ENCODE peak calls at places on chromosomes 11 and 22, in six cellular contexts. One of them, this sample, is unnamed.
A peak's percentile ranks its signal among the peaks of the same experiment; 100 is the strongest.

GRCh38 chr22:32775957-32776356 is 25.5 kb upstream of the TIMP3 start:
- ATAC-seq in naive thymus-derived CD4-positive, alpha-beta T cell: no peak
- ATAC-seq in foreskin keratinocyte: no peak
- ATAC-seq in right lobe of liver: peak; percentile 78
- ATAC-seq in left cardiac atrium: no peak
- ATAC-seq in gastroesophageal sphincter: no peak
- ATAC-seq in this sample: no peak

GRCh38 chr11:78841451-78842060 is 266.9 kb upstream of the NARS2 start:
- ATAC-seq in naive thymus-derived CD4-positive, alpha-beta T cell: no peak
- ATAC-seq in foreskin keratinocyte: peak; percentile 70
- ATAC-seq in right lobe of liver: no peak
- ATAC-seq in left cardiac atrium: peak; percentile 90
- ATAC-seq in gastroesophageal sphincter: no peak
- ATAC-seq in this sample: peak; percentile 38

GRCh38 chr22:39236321-39237275 is 8.2 kb downstream of the PDGFB start:
- ATAC-seq in naive thymus-derived CD4-positive, alpha-beta T cell: peak; percentile 52
- ATAC-seq in foreskin keratinocyte: no peak
- ATAC-seq in right lobe of liver: no peak
- ATAC-seq in left cardiac atrium: peak; percentile 18
- ATAC-seq in gastroesophageal sphincter: no peak
- ATAC-seq in this sample: no peak

GRCh38 chr22:28953976-28954880 is 70.9 kb downstream of the ZNRF3 start:
- ATAC-seq in naive thymus-derived CD4-positive, alpha-beta T cell: no peak
- ATAC-seq in foreskin keratinocyte: no peak
- ATAC-seq in right lobe of liver: no peak
- ATAC-seq in left cardiac atrium: no peak
- ATAC-seq in gastroesophageal sphincter: no peak
- ATAC-seq in this sample: no peak

GRCh38 chr11:77473001-77473800 is 693 bp downstream of the PAK1 start:
- ATAC-seq in naive thymus-derived CD4-positive, alpha-beta T cell: peak; percentile 47
- ATAC-seq in foreskin keratinocyte: peak; percentile 66
- ATAC-seq in right lobe of liver: peak; percentile 78
- ATAC-seq in left cardiac atrium: peak; percentile 87
- ATAC-seq in gastroesophageal sphincter: peak; percentile 60
- ATAC-seq in this sample: peak; percentile 71

GRCh38 chr11:102986815-102987214 is 31.3 kb upstream of the MMP13 start:
- ATAC-seq in naive thymus-derived CD4-positive, alpha-beta T cell: no peak
- ATAC-seq in foreskin keratinocyte: peak; percentile 90
- ATAC-seq in right lobe of liver: no peak
- ATAC-seq in left cardiac atrium: no peak
- ATAC-seq in gastroesophageal sphincter: no peak
- ATAC-seq in this sample: no peak

GRCh38 chr11:1990872-1991578 is 6.6 kb downstream of the H19 start:
- ATAC-seq in naive thymus-derived CD4-positive, alpha-beta T cell: no peak
- ATAC-seq in foreskin keratinocyte: no peak
- ATAC-seq in right lobe of liver: no peak
- ATAC-seq in left cardiac atrium: peak; percentile 20
- ATAC-seq in gastroesophageal sphincter: peak; percentile 51
- ATAC-seq in this sample: no peak

GRCh38 chr11:14789879-14790484 is 102.0 kb downstream of the CYP2R1 start:
- ATAC-seq in naive thymus-derived CD4-positive, alpha-beta T cell: peak; percentile 42
- ATAC-seq in foreskin keratinocyte: no peak
- ATAC-seq in right lobe of liver: no peak
- ATAC-seq in left cardiac atrium: no peak
- ATAC-seq in gastroesophageal sphincter: no peak
- ATAC-seq in this sample: no peak

GRCh38 chr11:96185220-96185768 is 157.7 kb downstream of the MAML2 start:
- ATAC-seq in naive thymus-derived CD4-positive, alpha-beta T cell: no peak
- ATAC-seq in foreskin keratinocyte: no peak
- ATAC-seq in right lobe of liver: no peak
- ATAC-seq in left cardiac atrium: no peak
- ATAC-seq in gastroesophageal sphincter: no peak
- ATAC-seq in this sample: no peak

GRCh38 chr22:37509026-37509886 is 10.0 kb downstream of the CARD10 start:
- ATAC-seq in naive thymus-derived CD4-positive, alpha-beta T cell: no peak
- ATAC-seq in foreskin keratinocyte: no peak
- ATAC-seq in right lobe of liver: peak; percentile 30
- ATAC-seq in left cardiac atrium: peak; percentile 39
- ATAC-seq in gastroesophageal sphincter: peak; percentile 35
- ATAC-seq in this sample: peak; percentile 17

GRCh38 chr11:58968251-58968711 is 29.0 kb downstream of the GLYATL1 start:
- ATAC-seq in naive thymus-derived CD4-positive, alpha-beta T cell: no peak
- ATAC-seq in foreskin keratinocyte: peak; percentile 32
- ATAC-seq in right lobe of liver: peak; percentile 76
- ATAC-seq in left cardiac atrium: no peak
- ATAC-seq in gastroesophageal sphincter: no peak
- ATAC-seq in this sample: peak; percentile 43